ENCODE peak calls at places on chromosomes 1 and 21, in six cellular contexts. N, M, F, C, Z and W are unnamed samples.

GRCh38 chr1:3244539-3245315 is 175.7 kb downstream of the PRDM16 start:
- DNase-seq in N (no peak), M (no peak), F (no peak), C (no peak), Z (no peak), W (no peak)

GRCh38 chr1:239308701-239309333 is 77.6 kb upstream of the CHRM3 start:
- DNase-seq in N (peak), M (peak), F (peak), C (no peak), Z (peak), W (no peak)

GRCh38 chr1:214439352-214440119 is 111.9 kb downstream of the PTPN14 start:
- DNase-seq in N (no peak), M (peak), F (no peak), C (no peak), Z (peak), W (no peak)

GRCh38 chr1:224582041-224582440 is 34.1 kb upstream of the CNIH3 start:
- DNase-seq in N (no peak), M (no peak), F (no peak), C (no peak), Z (no peak), W (no peak)

GRCh38 chr1:10429868-10430215 is 391 bp upstream of the CENPS start:
- DNase-seq in N (no peak), M (no peak), F (no peak), C (no peak), Z (no peak), W (no peak)

GRCh38 chr21:33384851-33385331 is 18.3 kb upstream of the IFNGR2 start:
- DNase-seq in N (no peak), M (no peak), F (no peak), C (no peak), Z (no peak), W (no peak)

GRCh38 chr1:112542206-112542973 is 33.6 kb downstream of the WNT2B start:
- DNase-seq in N (no peak), M (no peak), F (no peak), C (no peak), Z (no peak), W (no peak)

GRCh38 chr1:91427741-91428140 is 23.1 kb upstream of the HFM1 start:
- DNase-seq in N (no peak), M (no peak), F (peak), C (no peak), Z (no peak), W (no peak)

GRCh38 chr21:22374218-22374969 is 1376.2 kb downstream of the NCAM2 start:
- DNase-seq in N (no peak), M (no peak), F (peak), C (no peak), Z (no peak), W (no peak)

GRCh38 chr1:17215545-17215890 is 10.6 kb downstream of the PADI1 start:
- DNase-seq in N (no peak), M (no peak), F (no peak), C (no peak), Z (no peak), W (no peak)

GRCh38 chr1:118257946-118258345 is 72.9 kb upstream of the SPAG17 start:
- DNase-seq in N (no peak), M (no peak), F (no peak), C (no peak), Z (no peak), W (no peak)

GRCh38 chr1:20405893-20406604 is 80.0 kb downstream of the CAMK2N1 start:
- DNase-seq in N (no peak), M (no peak), F (no peak), C (peak), Z (no peak), W (peak)

GRCh38 chr1:39164256-39164655 is 40.2 kb upstream of the MACF1 start:
- DNase-seq in N (no peak), M (no peak), F (no peak), C (no peak), Z (no peak), W (no peak)

GRCh38 chr1:218339267-218339831 is 5.8 kb upstream of the TGFB2 start:
- DNase-seq in N (no peak), M (no peak), F (no peak), C (no peak), Z (no peak), W (no peak)

GRCh38 chr1:29124366-29125236 is 898 bp upstream of the TMEM200B start:
- DNase-seq in N (peak), M (peak), F (peak), C (no peak), Z (peak), W (peak)

GRCh38 chr1:241077386-241078147 is 279.4 kb downstream of the RGS7 start:
- DNase-seq in N (no peak), M (no peak), F (no peak), C (no peak), Z (no peak), W (no peak)

GRCh38 chr1:19949016-19949415 is 25.6 kb upstream of the PLA2G2E start:
- DNase-seq in N (no peak), M (no peak), F (no peak), C (peak), Z (no peak), W (no peak)

GRCh38 chr1:31159869-31160611 is 79.6 kb downstream of the NKAIN1 start:
- DNase-seq in N (no peak), M (no peak), F (no peak), C (no peak), Z (no peak), W (no peak)

GRCh38 chr1:201436461-201436860 is 14.9 kb upstream of the TNNI1 start:
- DNase-seq in N (no peak), M (no peak), F (peak), C (no peak), Z (no peak), W (no peak)

GRCh38 chr1:111586112-111586511 is 33.5 kb upstream of the RAP1A start:
- DNase-seq in N (no peak), M (no peak), F (no peak), C (no peak), Z (no peak), W (no peak)

GRCh38 chr1:37727186-37727585 is 34.9 kb downstream of the CDCA8 start:
- DNase-seq in N (no peak), M (no peak), F (no peak), C (no peak), Z (no peak), W (peak)

GRCh38 chr1:224183591-224184312 is 712 bp downstream of the DEGS1 start:
- DNase-seq in N (peak), M (peak), F (peak), C (no peak), Z (peak), W (peak)

GRCh38 chr1:162300057-162300917 is 76.4 kb downstream of the SPATA46 start:
- DNase-seq in N (no peak), M (no peak), F (no peak), C (no peak), Z (no peak), W (no peak)

GRCh38 chr1:235127203-235127602 is 1.4 kb downstream of the TOMM20 start:
- DNase-seq in N (no peak), M (no peak), F (no peak), C (no peak), Z (no peak), W (no peak)

GRCh38 chr1:113677250-113678158 is 81.8 kb downstream of the PHTF1 start:
- DNase-seq in N (no peak), M (peak), F (no peak), C (no peak), Z (no peak), W (no peak)

GRCh38 chr1:154992721-154993571 is 440 bp upstream of the LENEP start:
- DNase-seq in N (peak), M (no peak), F (no peak), C (no peak), Z (no peak), W (no peak)

GRCh38 chr21:32308696-32309095 is 10.0 kb downstream of the MRAP start:
- DNase-seq in N (no peak), M (no peak), F (no peak), C (no peak), Z (no peak), W (no peak)

GRCh38 chr1:246267896-246268295 is 239.2 kb downstream of the SMYD3 start:
- DNase-seq in N (no peak), M (no peak), F (no peak), C (no peak), Z (no peak), W (no peak)

GRCh38 chr1:2115008-2115921 is 65.1 kb downstream of the PRKCZ start:
- DNase-seq in N (peak), M (no peak), F (no peak), C (no peak), Z (no peak), W (no peak)

GRCh38 chr1:30748098-30748698 is 9.4 kb downstream of the LAPTM5 start:
- DNase-seq in N (peak), M (peak), F (no peak), C (no peak), Z (no peak), W (no peak)

GRCh38 chr21:35172231-35172630 is 123.1 kb upstream of the RUNX1 start:
- DNase-seq in N (no peak), M (no peak), F (no peak), C (no peak), Z (no peak), W (no peak)

GRCh38 chr1:173206816-173207595 is at the start of gene TNFSF4:
- DNase-seq in N (no peak), M (no peak), F (no peak), C (no peak), Z (no peak), W (no peak)

GRCh38 chr1:92473781-92474495 is 12.8 kb downstream of the GFI1 start:
- DNase-seq in N (no peak), M (peak), F (no peak), C (no peak), Z (no peak), W (no peak)

GRCh38 chr1:25990702-25991395 is 7.0 kb downstream of the PAFAH2 start:
- DNase-seq in N (no peak), M (no peak), F (no peak), C (no peak), Z (no peak), W (no peak)

GRCh38 chr1:212749924-212750535 is 41.5 kb downstream of the NSL1 start:
- DNase-seq in N (no peak), M (peak), F (no peak), C (no peak), Z (no peak), W (no peak)

GRCh38 chr1:248696261-248696660 is 6.3 kb downstream of the OR14I1 start:
- DNase-seq in N (no peak), M (no peak), F (no peak), C (no peak), Z (peak), W (no peak)
- TF ChIP-seq CTCF in N (peak), M (peak), F (no peak), C (no peak), Z (no peak), W (no peak)

GRCh38 chr1:186327331-186327730 is 47.7 kb downstream of the TPR start:
- DNase-seq in N (no peak), M (no peak), F (no peak), C (no peak), Z (no peak), W (no peak)

GRCh38 chr1:186330758-186331157 is 44.3 kb downstream of the TPR start:
- DNase-seq in N (no peak), M (no peak), F (no peak), C (no peak), Z (no peak), W (no peak)

GRCh38 chr1:186326009-186326408 is 49.0 kb downstream of the TPR start:
- DNase-seq in N (no peak), M (no peak), F (no peak), C (no peak), Z (no peak), W (no peak)

GRCh38 chr1:186323865-186324264 is 51.2 kb downstream of the TPR start:
- DNase-seq in N (no peak), M (no peak), F (no peak), C (no peak), Z (no peak), W (no peak)

DNA sequence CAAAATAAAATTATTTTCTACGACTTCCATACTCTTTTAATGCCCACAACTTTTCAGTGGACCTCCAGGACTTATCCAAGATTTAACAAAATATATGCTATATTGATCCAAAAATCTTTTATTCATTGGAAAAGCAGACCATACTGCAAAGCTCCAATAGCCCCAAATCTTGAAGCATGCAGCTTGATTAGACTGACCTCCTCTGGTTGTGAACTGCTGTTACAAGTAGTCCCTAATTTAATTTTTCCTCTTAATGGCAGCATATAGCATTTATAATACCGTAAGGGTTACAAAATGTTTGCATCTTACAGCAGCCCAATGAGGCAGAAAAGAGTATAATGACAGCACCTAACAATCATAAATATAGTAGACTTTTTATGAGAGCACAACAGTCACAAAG is 49.8 kb downstream of the TPR start:
- DNase-seq in N (no peak), M (no peak), F (no peak), C (peak), Z (no peak), W (no peak)
- TF ChIP-seq CTCF in N (no peak), M (peak), F (no peak), C (peak), Z (no peak), W (no peak)

GRCh38 chr1:167538657-167539056 is 14.9 kb downstream of the CREG1 start:
- DNase-seq in N (no peak), M (no peak), F (peak), C (no peak), Z (no peak), W (no peak)
- TF ChIP-seq CTCF in N (no peak), M (no peak), F (no peak), C (no peak), Z (no peak), W (no peak)

GRCh38 chr1:95116666-95117206 is 419 bp upstream of the TLCD4 start:
- DNase-seq in N (peak), M (peak), F (peak), C (no peak), Z (peak), W (peak)
- TF ChIP-seq CTCF in N (peak), M (peak), F (peak), C (peak), Z (no peak), W (peak)

GRCh38 chr1:203771901-203772301 is 6.9 kb downstream of the LAX1 start:
- DNase-seq in N (no peak), M (no peak), F (no peak), C (no peak), Z (no peak), W (no peak)

GRCh38 chr1:203778789-203779188 is 13.8 kb downstream of the LAX1 start:
- DNase-seq in N (no peak), M (no peak), F (no peak), C (no peak), Z (no peak), W (no peak)

GRCh38 chr1:203772836-203773235 is 7.9 kb downstream of the LAX1 start:
- DNase-seq in N (no peak), M (no peak), F (no peak), C (no peak), Z (no peak), W (no peak)

GRCh38 chr1:203777596-203777995 is 12.6 kb downstream of the LAX1 start:
- DNase-seq in N (no peak), M (no peak), F (no peak), C (no peak), Z (no peak), W (no peak)

GRCh38 chr1:203776636-203777035 is 11.7 kb downstream of the LAX1 start:
- DNase-seq in N (no peak), M (no peak), F (no peak), C (no peak), Z (no peak), W (no peak)
- TF ChIP-seq CTCF in N (no peak), M (peak), F (no peak), C (peak), Z (no peak), W (no peak)

DNA sequence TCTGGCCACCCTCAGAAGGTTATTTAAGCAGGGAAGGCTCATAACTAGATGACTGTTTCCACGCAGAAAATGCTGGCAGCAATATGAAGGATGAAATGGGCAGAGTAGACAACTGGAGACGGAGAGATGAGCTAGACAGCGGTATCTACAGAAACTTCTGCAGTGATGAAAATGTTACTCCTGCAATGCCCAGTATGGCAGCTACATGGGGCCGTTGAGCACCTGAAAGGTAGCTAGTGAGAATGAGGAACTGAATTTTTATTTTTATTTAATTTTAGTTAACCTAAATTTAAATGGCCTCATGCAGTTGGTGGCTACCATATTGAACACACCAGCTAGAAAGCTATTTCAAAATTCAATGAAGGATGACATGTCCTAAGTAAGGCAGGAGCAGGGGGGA is 27.3 kb downstream of the SIPA1L2 start:
- DNase-seq in N (no peak), M (no peak), F (no peak), C (no peak), Z (no peak), W (no peak)
- TF ChIP-seq CTCF in N (peak), M (no peak), F (peak), C (no peak), Z (no peak), W (no peak)

GRCh38 chr1:158329807-158330206 is 1.5 kb downstream of the CD1B start:
- DNase-seq in N (no peak), M (peak), F (peak), C (no peak), Z (no peak), W (no peak)
- TF ChIP-seq CTCF in N (peak), M (peak), F (no peak), C (no peak), Z (no peak), W (no peak)

DNA sequence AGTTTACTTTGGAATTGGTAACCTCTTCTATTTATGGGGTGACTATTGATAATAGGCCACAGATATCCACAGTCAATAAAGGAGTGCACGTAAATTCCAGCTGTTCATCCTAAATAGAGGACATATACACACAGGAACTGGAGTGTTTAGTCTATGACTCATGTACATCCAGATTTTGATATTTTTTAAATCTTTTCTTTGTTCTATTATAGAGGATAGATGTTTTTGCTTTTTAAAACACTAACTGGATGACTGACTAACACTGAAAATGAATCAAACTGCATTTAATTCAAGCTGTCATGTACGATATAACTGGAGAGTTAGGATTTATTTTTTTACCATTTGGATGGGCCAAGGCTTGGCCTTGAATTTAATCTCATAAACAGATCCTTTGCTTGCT is 45.9 kb downstream of the RGL1 start:
- DNase-seq in N (no peak), M (no peak), F (no peak), C (no peak), Z (no peak), W (no peak)
- TF ChIP-seq CTCF in N (no peak), M (no peak), F (no peak), C (no peak), Z (no peak), W (no peak)

GRCh38 chr1:64553285-64553684 is 83.4 kb downstream of the CACHD1 start:
- DNase-seq in N (no peak), M (no peak), F (no peak), C (no peak), Z (no peak), W (no peak)
- TF ChIP-seq CTCF in N (no peak), M (no peak), F (no peak), C (no peak), Z (no peak), W (no peak)